ENCODE peak calls at places on chromosome X, in ten cellular contexts. N, Q, G, C, U, W, X, K, M and O are unnamed samples.

GRCh38 chrX:115898382-115899001 is 272.1 kb upstream of the AGTR2 start:
- DNase-seq in N (peak), Q (peak), G (peak), C (peak), U (peak), W (no peak), X (no peak), K (peak), M (peak), O (peak)

GRCh38 chrX:108270739-108271396 is 167.4 kb downstream of the COL4A6 start:
- DNase-seq in N (no peak), Q (peak), G (peak), C (no peak), U (peak), W (no peak), X (no peak), K (no peak), M (peak), O (peak)

GRCh38 chrX:138011461-138011860 is 445.5 kb downstream of the ZIC3 start:
- DNase-seq in N (no peak), Q (no peak), G (no peak), C (no peak), U (no peak), W (no peak), X (no peak), K (no peak), M (no peak), O (no peak)

GRCh38 chrX:100600769-100601168 is 16.0 kb downstream of the TNMD start:
- DNase-seq in N (no peak), Q (no peak), G (no peak), C (no peak), U (no peak), W (no peak), X (no peak), K (no peak), M (no peak), O (no peak)

GRCh38 chrX:109347618-109348017 is 134.3 kb downstream of the GUCY2F start:
- DNase-seq in N (no peak), Q (peak), G (peak), C (no peak), U (peak), W (no peak), X (no peak), K (no peak), M (peak), O (peak)

GRCh38 chrX:66402165-66402564 is 236.7 kb downstream of the EDA2R start:
- DNase-seq in N (no peak), Q (no peak), G (no peak), C (no peak), U (no peak), W (no peak), X (no peak), K (no peak), M (no peak), O (no peak)

GRCh38 chrX:38166478-38167083 is 54.1 kb downstream of the SRPX start:
- DNase-seq in N (peak), Q (peak), G (peak), C (no peak), U (peak), W (peak), X (no peak), K (peak), M (peak), O (peak)

GRCh38 chrX:120769576-120770341 is 105.9 kb downstream of the CT47B1 start:
- DNase-seq in N (peak), Q (peak), G (peak), C (no peak), U (peak), W (no peak), X (no peak), K (peak), M (peak), O (peak)

GRCh38 chrX:134908235-134908834 is 82.5 kb upstream of the SMIM10 start:
- DNase-seq in N (no peak), Q (peak), G (peak), C (no peak), U (peak), W (no peak), X (no peak), K (peak), M (no peak), O (peak)

GRCh38 chrX:97363843-97364242 is 480.1 kb downstream of the RPA4 start:
- DNase-seq in N (no peak), Q (no peak), G (no peak), C (no peak), U (no peak), W (no peak), X (no peak), K (no peak), M (no peak), O (no peak)

GRCh38 chrX:155577682-155578081 is 35.1 kb downstream of the TMLHE start:
- DNase-seq in N (no peak), Q (no peak), G (no peak), C (no peak), U (no peak), W (no peak), X (no peak), K (no peak), M (no peak), O (no peak)